ENCODE peak calls at places on chromosomes 16 and 17, in five cellular contexts. K, O, J, S and T are unnamed samples.

GRCh38 chr17:7579839-7580630 is 597 bp downstream of the CD68 start:
- DNase-seq in K (no peak), O (no peak), J (no peak), S (no peak), T (no peak)

GRCh38 chr17:10197721-10198508 is 491 bp downstream of the GAS7 start:
- DNase-seq in K (no peak), O (peak), J (no peak), S (peak), T (no peak)

GRCh38 chr17:45382226-45382625 is 50.4 kb downstream of the ARHGAP27 start:
- DNase-seq in K (no peak), O (no peak), J (no peak), S (no peak), T (no peak)

GRCh38 chr16:77613115-77613514 is 109.2 kb upstream of the NUDT7 start:
- DNase-seq in K (no peak), O (no peak), J (peak), S (no peak), T (no peak)

GRCh38 chr16:76226011-76226410 is 51.2 kb upstream of the CNTNAP4 start:
- DNase-seq in K (no peak), O (no peak), J (peak), S (no peak), T (no peak)

GRCh38 chr16:73978407-73978784 is 318.2 kb upstream of the PSMD7 start:
- DNase-seq in K (no peak), O (no peak), J (no peak), S (no peak), T (no peak)

GRCh38 chr16:79168321-79168720 is 432.2 kb downstream of the MAF start:
- DNase-seq in K (no peak), O (no peak), J (no peak), S (no peak), T (no peak)

GRCh38 chr17:79818026-79818758 is 21.0 kb downstream of the CBX4 start:
- DNase-seq in K (no peak), O (no peak), J (no peak), S (no peak), T (no peak)

GRCh38 chr17:67659028-67659427 is 58.7 kb upstream of the NOL11 start:
- DNase-seq in K (no peak), O (no peak), J (no peak), S (no peak), T (no peak)

GRCh38 chr17:39229274-39229913 is 3.6 kb upstream of the STAC2 start:
- DNase-seq in K (no peak), O (no peak), J (peak), S (no peak), T (no peak)

GRCh38 chr17:39231587-39232551 is 6.1 kb upstream of the STAC2 start:
- DNase-seq in K (no peak), O (peak), J (peak), S (no peak), T (no peak)

GRCh38 chr17:39227364-39227919 is 1.7 kb upstream of the STAC2 start:
- DNase-seq in K (no peak), O (no peak), J (no peak), S (no peak), T (no peak)

GRCh38 chr17:39230361-39230760 is 4.6 kb upstream of the STAC2 start:
- DNase-seq in K (no peak), O (no peak), J (no peak), S (no peak), T (no peak)

DNA sequence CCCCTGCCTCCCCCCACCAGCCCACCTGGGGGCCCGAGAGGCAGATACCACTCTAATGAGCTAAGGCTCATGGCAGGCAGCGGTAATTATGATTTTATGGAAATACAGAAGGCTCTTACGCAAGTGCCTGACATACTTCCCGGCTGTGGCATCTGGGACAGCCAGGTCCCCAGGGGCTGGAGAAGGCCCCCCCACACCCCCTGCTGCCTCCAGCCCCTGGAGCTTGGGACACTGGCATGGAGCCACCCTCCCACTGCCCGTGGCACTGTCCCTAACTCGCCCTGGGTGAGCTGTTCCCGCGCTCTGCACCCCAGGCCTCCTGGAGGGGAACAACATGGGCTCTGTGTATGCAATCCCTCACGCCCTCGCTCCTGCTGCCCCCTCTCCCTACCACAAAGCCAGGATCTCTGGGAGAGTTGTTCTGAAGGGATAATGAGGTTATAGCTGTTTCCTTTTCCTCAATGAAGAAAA is 5.4 kb upstream of the STAC2 start:
- DNase-seq in K (no peak), O (no peak), J (no peak), S (no peak), T (no peak)
- H3K4me3 ChIP-seq in K (no peak), O (no peak), J (no peak), S (no peak), T (no peak)

DNA sequence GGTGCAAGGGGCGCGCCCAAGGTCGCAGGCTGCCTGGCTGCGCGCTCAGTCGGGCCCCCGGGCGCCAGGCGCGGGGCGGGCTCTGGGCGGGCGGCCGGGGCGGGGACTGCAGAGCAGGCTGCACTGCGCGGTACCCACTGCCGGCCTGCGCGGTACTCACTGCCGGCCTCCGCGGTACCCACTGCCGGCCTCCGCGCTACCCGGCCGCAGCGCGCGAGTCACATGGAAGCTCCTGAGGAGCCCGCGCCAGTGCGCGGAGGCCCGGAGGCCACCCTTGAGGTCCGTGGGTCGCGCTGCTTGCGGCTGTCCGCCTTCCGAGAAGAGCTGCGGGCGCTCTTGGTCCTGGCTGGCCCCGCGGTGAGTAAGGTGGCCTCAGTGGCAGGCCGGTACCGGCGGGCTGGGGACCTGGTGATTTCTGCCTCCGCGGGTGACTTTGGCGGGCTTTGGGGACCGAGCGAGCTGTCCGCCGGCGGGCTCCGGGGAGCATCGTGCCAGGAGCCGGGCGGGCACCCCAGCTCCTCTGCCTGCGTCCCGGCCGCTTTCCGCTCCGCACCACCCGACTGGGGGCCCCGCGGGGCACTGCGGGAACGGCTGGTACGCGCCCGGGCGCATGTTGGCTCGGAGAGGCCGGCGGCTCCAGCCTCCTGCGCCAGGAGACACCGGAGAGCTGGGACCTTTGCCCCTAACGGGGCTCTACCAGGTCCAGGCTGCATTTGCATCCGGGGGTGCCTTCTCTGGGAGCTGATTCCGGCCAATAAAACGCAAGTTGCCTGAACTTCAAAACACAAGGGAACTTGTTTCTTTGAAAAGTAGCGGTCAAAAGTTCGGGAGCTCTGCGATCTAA is at the start of gene SLC47A1:
- DNase-seq in K (no peak), O (peak), J (no peak), S (no peak), T (no peak)
- TF ChIP-seq CTCF in K (no peak), O (no peak), J (no peak), S (no peak), T (no peak)

GRCh38 chr16:89565506-89566372 is 5.3 kb downstream of the RPL13 start:
- DNase-seq in K (peak), O (peak), J (peak), S (peak), T (no peak)
- H3K4me3 ChIP-seq in K (peak), O (peak), J (no peak), S (no peak), T (peak)

GRCh38 chr16:75052481-75053211 is 53.8 kb downstream of the ZNRF1 start:
- DNase-seq in K (no peak), O (no peak), J (no peak), S (no peak), T (no peak)
- TF ChIP-seq CTCF in K (no peak), O (no peak), J (no peak), S (no peak), T (no peak)

DNA sequence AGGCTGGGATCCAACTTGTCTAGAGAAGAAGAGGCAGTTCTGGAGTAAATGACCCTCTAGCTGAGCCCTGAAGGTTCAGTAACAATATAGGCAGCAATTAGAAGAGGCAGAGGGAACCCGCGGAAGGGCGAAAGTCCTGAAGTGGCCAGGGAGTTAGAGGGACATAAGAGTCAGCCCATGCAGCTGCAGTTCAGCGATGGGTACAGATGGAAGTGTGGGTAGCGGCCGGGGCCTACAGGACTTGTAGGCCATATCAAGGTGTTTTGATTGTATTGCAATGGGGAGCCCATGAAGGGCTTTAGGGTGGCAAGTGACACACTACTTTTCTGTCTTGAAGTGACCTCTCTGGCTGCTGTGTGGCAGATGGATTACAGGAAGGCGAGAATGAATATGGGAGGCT is 3.0 kb downstream of the ELAC2 start:
- DNase-seq in K (no peak), O (no peak), J (no peak), S (no peak), T (no peak)
- H3K4me3 ChIP-seq in K (no peak), O (no peak), J (no peak), S (no peak), T (no peak)